ENCODE peak calls at places on chromosomes 3 and 15, in six cellular contexts. One of them, this sample, is unnamed.

GRCh38 chr15:22930782-22931484 is 49.2 kb downstream of the CYFIP1 start:
- DNase-seq in HCT116: no peak
- DNase-seq in breast epithelium: no peak
- DNase-seq in endothelial cell: no peak
- DNase-seq in thyroid gland: peak
- DNase-seq in stomach: peak
- DNase-seq in this sample: no peak

GRCh38 chr3:14457999-14458398 is 55.6 kb downstream of the SLC6A6 start:
- DNase-seq in HCT116: no peak
- DNase-seq in breast epithelium: no peak
- DNase-seq in endothelial cell: peak
- DNase-seq in thyroid gland: no peak
- DNase-seq in stomach: peak
- DNase-seq in this sample: no peak

GRCh38 chr3:192449036-192449435 is 278.3 kb downstream of the FGF12 start:
- DNase-seq in HCT116: no peak
- DNase-seq in breast epithelium: no peak
- DNase-seq in endothelial cell: no peak
- DNase-seq in thyroid gland: no peak
- DNase-seq in stomach: no peak
- DNase-seq in this sample: no peak

GRCh38 chr15:78697449-78697848 is 56.4 kb upstream of the CHRNB4 start:
- DNase-seq in HCT116: no peak
- DNase-seq in breast epithelium: no peak
- DNase-seq in endothelial cell: no peak
- DNase-seq in thyroid gland: no peak
- DNase-seq in stomach: no peak
- DNase-seq in this sample: no peak

GRCh38 chr3:49661281-49661680 is 12.9 kb upstream of the APEH start:
- DNase-seq in HCT116: no peak
- DNase-seq in breast epithelium: no peak
- DNase-seq in endothelial cell: no peak
- DNase-seq in thyroid gland: no peak
- DNase-seq in stomach: no peak
- DNase-seq in this sample: no peak

GRCh38 chr3:107421170-107421792 is 44.0 kb downstream of the CCDC54 start:
- DNase-seq in HCT116: peak
- DNase-seq in breast epithelium: no peak
- DNase-seq in endothelial cell: no peak
- DNase-seq in thyroid gland: peak
- DNase-seq in stomach: no peak
- DNase-seq in this sample: no peak

GRCh38 chr3:106161236-106161635 is 292.4 kb upstream of the CBLB start:
- DNase-seq in HCT116: no peak
- DNase-seq in breast epithelium: no peak
- DNase-seq in endothelial cell: no peak
- DNase-seq in thyroid gland: no peak
- DNase-seq in stomach: no peak
- DNase-seq in this sample: no peak

GRCh38 chr15:101276501-101277037 is 716 bp downstream of the SELENOS start:
- DNase-seq in HCT116: no peak
- DNase-seq in breast epithelium: no peak
- DNase-seq in endothelial cell: peak
- DNase-seq in thyroid gland: no peak
- DNase-seq in stomach: no peak
- DNase-seq in this sample: no peak

GRCh38 chr3:186826978-186827857 is 15.3 kb upstream of the ADIPOQ start:
- DNase-seq in HCT116: peak
- DNase-seq in breast epithelium: peak
- DNase-seq in endothelial cell: peak
- DNase-seq in thyroid gland: peak
- DNase-seq in stomach: peak
- DNase-seq in this sample: peak
- TF ChIP-seq CTCF in HCT116: no peak
- TF ChIP-seq CTCF in breast epithelium: no peak
- TF ChIP-seq CTCF in endothelial cell: no peak
- TF ChIP-seq CTCF in thyroid gland: no peak
- TF ChIP-seq CTCF in stomach: no peak
- TF ChIP-seq CTCF in this sample: no peak

GRCh38 chr3:52873433-52874159 is 23.8 kb downstream of the STIMATE start:
- DNase-seq in HCT116: no peak
- DNase-seq in breast epithelium: no peak
- DNase-seq in endothelial cell: no peak
- DNase-seq in thyroid gland: no peak
- DNase-seq in stomach: no peak
- DNase-seq in this sample: no peak
- TF ChIP-seq CTCF in HCT116: no peak
- TF ChIP-seq CTCF in breast epithelium: no peak
- TF ChIP-seq CTCF in endothelial cell: no peak
- TF ChIP-seq CTCF in thyroid gland: no peak
- TF ChIP-seq CTCF in stomach: no peak
- TF ChIP-seq CTCF in this sample: no peak

DNA sequence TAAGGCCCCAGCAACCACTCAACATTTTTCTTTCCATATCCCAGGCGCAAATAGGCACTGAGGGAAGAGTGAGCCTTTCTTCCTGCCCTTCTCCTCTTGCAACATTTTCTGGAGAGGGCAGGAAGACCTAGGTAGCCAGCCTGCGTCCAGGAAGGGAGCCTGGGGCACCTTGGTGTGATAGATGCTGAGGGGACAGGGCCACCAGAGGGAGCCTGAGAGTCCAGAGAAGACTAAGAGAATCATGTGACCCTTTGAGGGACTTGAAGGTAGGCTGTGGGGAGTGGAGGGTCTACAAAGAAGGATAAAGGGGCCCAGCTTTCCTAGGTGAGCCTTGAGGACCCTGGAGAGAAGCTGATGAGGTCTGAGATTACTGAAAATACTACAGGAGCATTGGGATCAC is 346.6 kb downstream of the CNTN6 start:
- DNase-seq in HCT116: no peak
- DNase-seq in breast epithelium: no peak
- DNase-seq in endothelial cell: no peak
- DNase-seq in thyroid gland: peak
- DNase-seq in stomach: peak
- DNase-seq in this sample: no peak
- TF ChIP-seq CTCF in HCT116: no peak
- TF ChIP-seq CTCF in breast epithelium: no peak
- TF ChIP-seq CTCF in endothelial cell: no peak
- TF ChIP-seq CTCF in thyroid gland: no peak
- TF ChIP-seq CTCF in stomach: no peak
- TF ChIP-seq CTCF in this sample: no peak

GRCh38 chr3:163058190-163058854 is 1561.7 kb downstream of the OTOL1 start:
- DNase-seq in HCT116: no peak
- DNase-seq in breast epithelium: no peak
- DNase-seq in endothelial cell: no peak
- DNase-seq in thyroid gland: no peak
- DNase-seq in stomach: no peak
- DNase-seq in this sample: no peak

DNA sequence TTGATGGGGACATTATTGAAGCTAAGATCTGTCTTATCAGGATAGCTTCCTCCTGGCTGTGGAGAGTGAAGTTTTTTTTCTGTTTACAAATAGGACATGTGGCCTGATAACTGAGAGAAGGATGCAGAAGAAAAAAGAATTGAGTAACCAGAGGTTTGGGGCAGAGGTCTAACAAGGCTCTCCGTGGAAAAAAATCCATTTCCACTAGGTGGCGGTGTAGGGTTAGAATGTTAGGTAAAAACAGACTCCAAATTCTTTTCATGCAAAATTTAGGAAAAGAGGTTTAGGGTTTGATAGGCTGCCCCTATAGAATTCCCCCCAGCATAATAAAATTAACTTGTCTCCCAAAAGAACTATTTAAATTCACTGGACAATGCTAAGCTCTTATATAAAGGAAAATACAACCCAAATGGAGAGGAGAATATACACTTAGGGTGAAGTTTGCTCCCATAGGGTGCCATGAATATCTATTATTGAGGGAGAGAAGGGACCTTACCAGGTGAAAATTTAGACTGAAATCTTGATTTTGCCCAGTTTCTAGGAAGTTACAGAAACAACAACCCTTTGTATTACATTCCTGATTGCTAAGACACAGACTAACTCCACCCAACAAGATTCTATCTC is 1560.4 kb downstream of the OTOL1 start:
- DNase-seq in HCT116: peak
- DNase-seq in breast epithelium: no peak
- DNase-seq in endothelial cell: peak
- DNase-seq in thyroid gland: no peak
- DNase-seq in stomach: peak
- DNase-seq in this sample: no peak
- TF ChIP-seq CTCF in HCT116: peak
- TF ChIP-seq CTCF in breast epithelium: no peak
- TF ChIP-seq CTCF in endothelial cell: peak
- TF ChIP-seq CTCF in thyroid gland: peak
- TF ChIP-seq CTCF in stomach: no peak
- TF ChIP-seq CTCF in this sample: peak

GRCh38 chr15:51735611-51736010 is 1.8 kb downstream of the LYSMD2 start:
- DNase-seq in HCT116: no peak
- DNase-seq in breast epithelium: no peak
- DNase-seq in endothelial cell: no peak
- DNase-seq in thyroid gland: no peak
- DNase-seq in stomach: no peak
- DNase-seq in this sample: no peak
- TF ChIP-seq CTCF in HCT116: no peak
- TF ChIP-seq CTCF in breast epithelium: no peak
- TF ChIP-seq CTCF in endothelial cell: no peak
- TF ChIP-seq CTCF in thyroid gland: no peak
- TF ChIP-seq CTCF in stomach: no peak
- TF ChIP-seq CTCF in this sample: no peak

GRCh38 chr3:122955916-122956684 is 71.5 kb downstream of the SEMA5B start:
- DNase-seq in HCT116: no peak
- DNase-seq in breast epithelium: no peak
- DNase-seq in endothelial cell: no peak
- DNase-seq in thyroid gland: no peak
- DNase-seq in stomach: no peak
- DNase-seq in this sample: no peak

GRCh38 chr3:122956685-122957455 is 70.7 kb downstream of the SEMA5B start:
- DNase-seq in HCT116: no peak
- DNase-seq in breast epithelium: no peak
- DNase-seq in endothelial cell: no peak
- DNase-seq in thyroid gland: no peak
- DNase-seq in stomach: no peak
- DNase-seq in this sample: no peak

GRCh38 chr3:122947621-122948202 is 79.9 kb downstream of the SEMA5B start:
- DNase-seq in HCT116: no peak
- DNase-seq in breast epithelium: no peak
- DNase-seq in endothelial cell: no peak
- DNase-seq in thyroid gland: no peak
- DNase-seq in stomach: no peak
- DNase-seq in this sample: no peak

GRCh38 chr3:122948398-122948797 is 79.2 kb downstream of the SEMA5B start:
- DNase-seq in HCT116: no peak
- DNase-seq in breast epithelium: no peak
- DNase-seq in endothelial cell: no peak
- DNase-seq in thyroid gland: no peak
- DNase-seq in stomach: no peak
- DNase-seq in this sample: no peak

DNA sequence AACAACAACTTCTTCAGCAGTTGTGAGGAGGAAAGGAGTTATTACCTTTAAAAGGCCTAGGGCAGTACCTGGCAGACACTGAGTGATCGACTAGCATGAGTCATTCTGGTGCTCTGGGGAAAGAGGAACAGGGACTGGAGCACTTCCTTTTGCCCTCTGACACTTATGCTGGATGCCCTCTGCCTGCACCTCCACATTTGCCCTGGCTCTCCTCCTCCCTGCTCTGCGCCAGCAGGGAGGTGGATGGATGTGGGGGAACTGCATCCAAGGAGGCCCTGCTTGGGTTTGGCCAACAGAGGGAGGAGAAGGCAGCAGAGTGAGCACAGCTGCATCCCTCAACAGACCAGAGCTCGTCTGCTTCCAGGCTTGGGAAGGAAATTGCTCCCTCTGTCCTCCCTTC is 75.1 kb downstream of the SEMA5B start:
- DNase-seq in HCT116: no peak
- DNase-seq in breast epithelium: no peak
- DNase-seq in endothelial cell: no peak
- DNase-seq in thyroid gland: no peak
- DNase-seq in stomach: no peak
- DNase-seq in this sample: no peak
- TF ChIP-seq CTCF in HCT116: no peak
- TF ChIP-seq CTCF in breast epithelium: no peak
- TF ChIP-seq CTCF in endothelial cell: no peak
- TF ChIP-seq CTCF in thyroid gland: no peak
- TF ChIP-seq CTCF in stomach: no peak
- TF ChIP-seq CTCF in this sample: no peak

GRCh38 chr3:38117163-38117716 is 19.7 kb downstream of the ACAA1 start:
- DNase-seq in HCT116: no peak
- DNase-seq in breast epithelium: peak
- DNase-seq in endothelial cell: no peak
- DNase-seq in thyroid gland: no peak
- DNase-seq in stomach: peak
- DNase-seq in this sample: no peak

GRCh38 chr3:38115645-38116427 is 21.1 kb downstream of the ACAA1 start:
- DNase-seq in HCT116: no peak
- DNase-seq in breast epithelium: peak
- DNase-seq in endothelial cell: no peak
- DNase-seq in thyroid gland: no peak
- DNase-seq in stomach: no peak
- DNase-seq in this sample: no peak

GRCh38 chr3:38114875-38115644 is 21.9 kb downstream of the ACAA1 start:
- DNase-seq in HCT116: no peak
- DNase-seq in breast epithelium: peak
- DNase-seq in endothelial cell: no peak
- DNase-seq in thyroid gland: no peak
- DNase-seq in stomach: no peak
- DNase-seq in this sample: no peak

GRCh38 chr3:38117748-38118420 is 19.0 kb downstream of the ACAA1 start:
- DNase-seq in HCT116: peak
- DNase-seq in breast epithelium: peak
- DNase-seq in endothelial cell: peak
- DNase-seq in thyroid gland: peak
- DNase-seq in stomach: peak
- DNase-seq in this sample: peak

GRCh38 chr3:38116471-38117162 is 20.3 kb downstream of the ACAA1 start:
- DNase-seq in HCT116: no peak
- DNase-seq in breast epithelium: peak
- DNase-seq in endothelial cell: no peak
- DNase-seq in thyroid gland: no peak
- DNase-seq in stomach: no peak
- DNase-seq in this sample: no peak
- TF ChIP-seq CTCF in HCT116: no peak
- TF ChIP-seq CTCF in breast epithelium: no peak
- TF ChIP-seq CTCF in endothelial cell: no peak
- TF ChIP-seq CTCF in thyroid gland: no peak
- TF ChIP-seq CTCF in stomach: no peak
- TF ChIP-seq CTCF in this sample: no peak

GRCh38 chr15:72398189-72398588 is at the start of gene TMEM202:
- DNase-seq in HCT116: no peak
- DNase-seq in breast epithelium: no peak
- DNase-seq in endothelial cell: no peak
- DNase-seq in thyroid gland: no peak
- DNase-seq in stomach: no peak
- DNase-seq in this sample: no peak
- TF ChIP-seq CTCF in HCT116: no peak
- TF ChIP-seq CTCF in breast epithelium: no peak
- TF ChIP-seq CTCF in endothelial cell: no peak
- TF ChIP-seq CTCF in thyroid gland: no peak
- TF ChIP-seq CTCF in stomach: no peak
- TF ChIP-seq CTCF in this sample: no peak